ENCODE peak calls at places on chromosomes 5 and 9, in eight cellular contexts. A is lower leg skin; U is caudate nucleus; H is activated T-helper 1 cell treated with anti-CD3 and anti-CD28 coated beads, Interleukin-2, amount 50 U/mL, for 16 hours; D is GM23248; W is NCI-H2081; I is glomerular endothelial cell; N is glutamatergic neuron. J is an unnamed sample.

GRCh38 chr9:13513262-13513661 is 233.8 kb upstream of the MPDZ start:
- DNase-seq in I (no peak), A (no peak), N (no peak), W (no peak), U (no peak), D (no peak), H (no peak), J (no peak)

GRCh38 chr9:121455527-121456239 is 44.0 kb downstream of the GGTA1 start:
- DNase-seq in A (no peak), I (no peak), H (no peak), D (no peak), W (no peak), N (no peak), U (no peak), J (no peak)

GRCh38 chr5:31640024-31640423 is 1.1 kb downstream of the PDZD2 start:
- DNase-seq in D (no peak), U (no peak), I (no peak), H (no peak), A (peak; percentile 70), W (no peak), N (peak; percentile 33), J (no peak)

GRCh38 chr9:89821081-89821480 is 216.3 kb downstream of the GADD45G start:
- DNase-seq in N (no peak), W (no peak), D (no peak), H (no peak), A (peak; percentile 17), U (no peak), I (no peak), J (no peak)

GRCh38 chr9:109161471-109161870 is 5.6 kb downstream of the FRRS1L start:
- DNase-seq in W (no peak), U (no peak), H (no peak), N (no peak), A (no peak), D (no peak), I (no peak), J (no peak)

GRCh38 chr5:108749130-108749861 is 1.6 kb downstream of the FER start:
- DNase-seq in A (peak; percentile 95), U (peak; percentile 95), N (no peak), I (no peak), W (no peak), H (no peak), D (peak; percentile 84), J (peak; percentile 55)

GRCh38 chr5:10607023-10607665 is 43.3 kb downstream of the ANKRD33B start:
- DNase-seq in I (no peak), H (no peak), A (peak; percentile 84), U (no peak), W (peak; percentile 32), D (no peak), N (no peak), J (no peak)

GRCh38 chr9:14415947-14416346 is 102.0 kb upstream of the NFIB start:
- DNase-seq in I (no peak), N (no peak), A (no peak), D (peak; percentile 77), H (no peak), U (no peak), W (no peak), J (peak; percentile 33)

GRCh38 chr9:134689320-134690181 is 47.9 kb downstream of the COL5A1 start:
- DNase-seq in H (no peak), W (no peak), U (no peak), A (peak; percentile 94), I (no peak), D (peak; percentile 71), N (peak; percentile 88), J (peak; percentile 66)

GRCh38 chr5:31413030-31413812 is 118.7 kb downstream of the DROSHA start:
- DNase-seq in U (peak; percentile 38), I (no peak), D (no peak), A (no peak), N (no peak), W (no peak), H (no peak), J (no peak)

GRCh38 chr5:163821142-163821541 is 315.7 kb downstream of the MAT2B start:
- DNase-seq in U (no peak), D (no peak), W (no peak), I (no peak), N (no peak), A (no peak), H (no peak), J (no peak)

GRCh38 chr9:116061546-116062205 is 91.9 kb upstream of the PAPPA start:
- DNase-seq in W (no peak), I (no peak), N (no peak), H (no peak), U (no peak), D (no peak), A (no peak), J (no peak)

GRCh38 chr5:90461303-90461702 is 13.3 kb downstream of the MBLAC2 start:
- DNase-seq in A (no peak), I (no peak), U (no peak), W (no peak), N (no peak), H (no peak), D (no peak), J (no peak)

GRCh38 chr5:50553560-50553984 is 112.5 kb upstream of the EMB start:
- DNase-seq in W (no peak), I (no peak), U (no peak), A (no peak), N (no peak), H (no peak), D (no peak), J (no peak)

GRCh38 chr5:65796269-65796668 is 74.3 kb downstream of the NLN start:
- DNase-seq in W (no peak), U (no peak), N (no peak), I (no peak), A (no peak), D (peak; percentile 59), H (no peak), J (peak; percentile 38)

J was measured in RKO.